ENCODE peak calls at places on chromosomes 13 and 19, in nine cellular contexts. M is AG04450; T is AG09319; O is glutamatergic neuron; W is gastrocnemius medialis; K is astrocyte of the spinal cord; P is endothelial cell; E is CD8-positive, alpha-beta T cell; F is MCF 10A. U is an unnamed sample.

GRCh38 chr19:48713041-48713863 is 6.3 kb downstream of the MAMSTR start:
- DNase-seq in M (no peak), T (no peak), O (peak), W (no peak), K (no peak), P (peak), E (no peak), F (peak), U (peak)

GRCh38 chr19:45999653-46000121 is 4.4 kb downstream of the CCDC61 start:
- DNase-seq in M (no peak), T (no peak), O (peak), W (no peak), K (no peak), P (peak), E (no peak), F (no peak), U (peak)

GRCh38 chr13:103640617-103641016 is 574.4 kb upstream of the SLC10A2 start:
- DNase-seq in M (no peak), T (no peak), O (no peak), W (no peak), K (no peak), P (no peak), E (no peak), F (no peak), U (no peak)

GRCh38 chr13:77563110-77563509 is 27.6 kb downstream of the SCEL start:
- DNase-seq in M (no peak), T (no peak), O (no peak), W (no peak), K (peak), P (no peak), E (no peak), F (peak), U (no peak)

GRCh38 chr19:45153339-45154063 is 7.3 kb downstream of the NKPD1 start:
- DNase-seq in M (no peak), T (no peak), O (peak), W (no peak), K (peak), P (peak), E (peak), F (no peak), U (peak)

GRCh38 chr19:47469719-47470118 is 2.0 kb downstream of the SLC8A2 start:
- DNase-seq in M (no peak), T (no peak), O (no peak), W (no peak), K (no peak), P (no peak), E (no peak), F (no peak), U (no peak)

GRCh38 chr13:34435338-34435737 is 506.7 kb upstream of the NBEA start:
- DNase-seq in M (no peak), T (no peak), O (no peak), W (no peak), K (peak), P (no peak), E (no peak), F (peak), U (no peak)

GRCh38 chr19:18946918-18947317 is 5.9 kb upstream of the HOMER3 start:
- DNase-seq in M (no peak), T (no peak), O (no peak), W (no peak), K (no peak), P (no peak), E (no peak), F (no peak), U (no peak)

GRCh38 chr19:9456018-9456689 is 20.8 kb upstream of the ZNF266 start:
- DNase-seq in M (no peak), T (no peak), O (no peak), W (no peak), K (no peak), P (no peak), E (no peak), F (no peak), U (no peak)

GRCh38 chr13:27006519-27007161 is 165.0 kb downstream of the USP12 start:
- DNase-seq in M (no peak), T (no peak), O (peak), W (no peak), K (no peak), P (no peak), E (no peak), F (peak), U (no peak)

GRCh38 chr19:32289566-32290210 is 55.7 kb upstream of the ZNF507 start:
- DNase-seq in M (no peak), T (no peak), O (no peak), W (no peak), K (no peak), P (no peak), E (no peak), F (no peak), U (no peak)

GRCh38 chr19:32291876-32292275 is 53.5 kb upstream of the ZNF507 start:
- DNase-seq in M (no peak), T (no peak), O (no peak), W (no peak), K (no peak), P (no peak), E (no peak), F (no peak), U (no peak)

GRCh38 chr19:32287086-32287485 is 58.3 kb upstream of the ZNF507 start:
- DNase-seq in M (no peak), T (no peak), O (no peak), W (no peak), K (no peak), P (no peak), E (no peak), F (no peak), U (no peak)

GRCh38 chr19:32287811-32288227 is 57.6 kb upstream of the ZNF507 start:
- DNase-seq in M (peak), T (peak), O (peak), W (peak), K (peak), P (peak), E (no peak), F (peak), U (peak)
- TF ChIP-seq CTCF in M (peak), T (peak), O (no peak), W (peak), K (peak), P (no peak), E (no peak), F (no peak), U (peak)

GRCh38 chr19:20453424-20453938 is 112.1 kb downstream of the ZNF737 start:
- DNase-seq in M (no peak), T (no peak), O (no peak), W (no peak), K (no peak), P (no peak), E (no peak), F (no peak), U (no peak)
- TF ChIP-seq CTCF in M (no peak), T (no peak), O (no peak), W (no peak), K (no peak), P (no peak), E (no peak), F (no peak), U (no peak)

GRCh38 chr13:100989424-100989823 is 314.8 kb upstream of the TMTC4 start:
- DNase-seq in M (no peak), T (no peak), O (no peak), W (no peak), K (no peak), P (no peak), E (no peak), F (no peak), U (no peak)

GRCh38 chr13:100986571-100986970 is 312.0 kb upstream of the TMTC4 start:
- DNase-seq in M (no peak), T (no peak), O (no peak), W (no peak), K (no peak), P (no peak), E (no peak), F (no peak), U (no peak)

GRCh38 chr13:100984349-100984748 is 309.8 kb upstream of the TMTC4 start:
- DNase-seq in M (no peak), T (no peak), O (no peak), W (no peak), K (no peak), P (no peak), E (no peak), F (no peak), U (no peak)

GRCh38 chr13:100983111-100983510 is 308.5 kb upstream of the TMTC4 start:
- DNase-seq in M (no peak), T (no peak), O (no peak), W (no peak), K (peak), P (no peak), E (no peak), F (no peak), U (no peak)

DNA sequence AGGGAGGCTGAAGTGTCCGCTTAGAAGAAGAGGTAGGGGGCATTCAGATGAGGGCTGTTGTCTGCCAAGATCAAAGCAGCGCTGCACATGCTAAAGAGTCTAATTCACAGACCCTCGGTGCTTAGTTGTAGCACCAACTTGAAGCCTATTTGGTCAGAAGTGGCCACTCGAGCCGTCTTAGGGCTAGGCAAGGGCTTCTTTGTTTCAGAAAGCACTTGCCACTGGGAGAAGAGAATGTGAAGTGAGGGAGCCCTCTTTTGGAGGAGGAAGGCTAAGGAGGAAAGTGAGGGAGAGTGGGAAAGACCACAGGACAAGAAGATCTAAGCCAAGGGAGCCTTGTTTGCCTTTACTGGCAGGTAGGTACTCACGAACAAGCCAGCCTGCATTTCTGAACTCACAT is 313.4 kb upstream of the TMTC4 start:
- DNase-seq in M (peak), T (no peak), O (no peak), W (no peak), K (peak), P (peak), E (no peak), F (peak), U (no peak)
- TF ChIP-seq CTCF in M (peak), T (peak), O (no peak), W (no peak), K (peak), P (no peak), E (no peak), F (no peak), U (no peak)

GRCh38 chr13:25085125-25085742 is 10.7 kb upstream of the PABPC3 start:
- DNase-seq in M (no peak), T (no peak), O (peak), W (no peak), K (peak), P (peak), E (no peak), F (peak), U (peak)
- TF ChIP-seq CTCF in M (peak), T (peak), O (peak), W (no peak), K (peak), P (peak), E (no peak), F (peak), U (peak)

U was measured in nephron progenitor cell.